ENCODE peak calls at places on chromosomes 6 and 20, in five cellular contexts. One of them, this sample, is unnamed.

GRCh38 chr20:37885042-37885441 is 17.9 kb upstream of the VSTM2L start:
- DNase-seq in SK-N-SH: no peak
- DNase-seq in K562: no peak
- DNase-seq in HepG2: no peak
- DNase-seq in H1: no peak
- DNase-seq in this sample: no peak

GRCh38 chr6:305371-306206 is 13.3 kb downstream of the DUSP22 start:
- DNase-seq in H1: no peak
- DNase-seq in HepG2: no peak
- DNase-seq in SK-N-SH: no peak
- DNase-seq in K562: no peak
- DNase-seq in this sample: peak; percentile 75

GRCh38 chr6:170269151-170269872 is 21.6 kb downstream of the DLL1 start:
- DNase-seq in K562: no peak
- DNase-seq in HepG2: no peak
- DNase-seq in H1: peak; percentile 55
- DNase-seq in SK-N-SH: no peak
- DNase-seq in this sample: no peak

GRCh38 chr6:4583026-4583425 is 193.2 kb upstream of the CDYL start:
- DNase-seq in H1: no peak
- DNase-seq in HepG2: no peak
- DNase-seq in K562: no peak
- DNase-seq in SK-N-SH: no peak
- DNase-seq in this sample: no peak

GRCh38 chr6:45681860-45682488 is 304.2 kb upstream of the SUPT3H start:
- DNase-seq in SK-N-SH: no peak
- DNase-seq in H1: no peak
- DNase-seq in K562: no peak
- DNase-seq in HepG2: no peak
- DNase-seq in this sample: peak; percentile 42

GRCh38 chr6:100153656-100154055 is 159.6 kb upstream of the MCHR2 start:
- DNase-seq in H1: no peak
- DNase-seq in K562: no peak
- DNase-seq in SK-N-SH: no peak
- DNase-seq in HepG2: no peak
- DNase-seq in this sample: no peak

GRCh38 chr6:148868314-148868713 is 121.5 kb downstream of the UST start:
- DNase-seq in K562: no peak
- DNase-seq in SK-N-SH: no peak
- DNase-seq in HepG2: no peak
- DNase-seq in H1: no peak
- DNase-seq in this sample: no peak

GRCh38 chr6:33091957-33092356 is 16.2 kb downstream of the HLA-DPB1 start:
- DNase-seq in SK-N-SH: peak; percentile 42
- DNase-seq in H1: peak; percentile 91
- DNase-seq in K562: peak; percentile 64
- DNase-seq in HepG2: peak; percentile 30
- DNase-seq in this sample: peak; percentile 32

GRCh38 chr6:13511913-13512717 is 24.7 kb upstream of the GFOD1 start:
- DNase-seq in K562: no peak
- DNase-seq in SK-N-SH: no peak
- DNase-seq in HepG2: no peak
- DNase-seq in H1: peak; percentile 44
- DNase-seq in this sample: no peak

GRCh38 chr6:37242429-37243052 is 15.0 kb upstream of the TBC1D22B start:
- DNase-seq in H1: no peak
- DNase-seq in SK-N-SH: no peak
- DNase-seq in HepG2: peak; percentile 82
- DNase-seq in K562: peak; percentile 59
- DNase-seq in this sample: no peak

GRCh38 chr6:2396856-2397640 is 151.6 kb upstream of the GMDS start:
- DNase-seq in HepG2: no peak
- DNase-seq in K562: no peak
- DNase-seq in SK-N-SH: no peak
- DNase-seq in H1: no peak
- DNase-seq in this sample: no peak

GRCh38 chr20:7406671-7407070 is 533.6 kb downstream of the HAO1 start:
- DNase-seq in HepG2: no peak
- DNase-seq in K562: no peak
- DNase-seq in H1: no peak
- DNase-seq in SK-N-SH: no peak
- DNase-seq in this sample: no peak

GRCh38 chr20:15702161-15702560 is 871.1 kb downstream of the KIF16B start:
- DNase-seq in K562: no peak
- DNase-seq in HepG2: no peak
- DNase-seq in SK-N-SH: no peak
- DNase-seq in H1: no peak
- DNase-seq in this sample: no peak

GRCh38 chr6:85436408-85436807 is 13.5 kb upstream of the NT5E start:
- DNase-seq in H1: no peak
- DNase-seq in HepG2: no peak
- DNase-seq in K562: no peak
- DNase-seq in SK-N-SH: no peak
- DNase-seq in this sample: no peak

GRCh38 chr20:46088409-46089075 is 1.2 kb downstream of the NCOA5 start:
- DNase-seq in K562: peak; percentile 21
- DNase-seq in H1: no peak
- DNase-seq in HepG2: peak; percentile 63
- DNase-seq in SK-N-SH: no peak
- DNase-seq in this sample: no peak

GRCh38 chr6:54095740-54096139 is 15.5 kb upstream of the MLIP start:
- DNase-seq in SK-N-SH: no peak
- DNase-seq in HepG2: no peak
- DNase-seq in K562: no peak
- DNase-seq in H1: no peak
- DNase-seq in this sample: no peak

GRCh38 chr6:88492824-88493223 is 326.7 kb upstream of the CNR1 start:
- DNase-seq in HepG2: peak; percentile 18
- DNase-seq in SK-N-SH: peak; percentile 19
- DNase-seq in K562: peak; percentile 36
- DNase-seq in H1: no peak
- DNase-seq in this sample: no peak

GRCh38 chr6:53044071-53044470 is 21.1 kb upstream of the FBXO9 start:
- DNase-seq in HepG2: no peak
- DNase-seq in SK-N-SH: no peak
- DNase-seq in H1: no peak
- DNase-seq in K562: no peak
- DNase-seq in this sample: no peak

GRCh38 chr6:53038148-53038547 is 27.1 kb upstream of the FBXO9 start:
- DNase-seq in H1: no peak
- DNase-seq in HepG2: no peak
- DNase-seq in SK-N-SH: no peak
- DNase-seq in K562: no peak
- DNase-seq in this sample: no peak

GRCh38 chr6:53042112-53042511 is 23.1 kb upstream of the FBXO9 start:
- DNase-seq in SK-N-SH: no peak
- DNase-seq in K562: no peak
- DNase-seq in HepG2: peak; percentile 35
- DNase-seq in H1: no peak
- DNase-seq in this sample: no peak

GRCh38 chr6:53043626-53044025 is 21.6 kb upstream of the FBXO9 start:
- DNase-seq in H1: no peak
- DNase-seq in SK-N-SH: no peak
- DNase-seq in K562: no peak
- DNase-seq in HepG2: no peak
- DNase-seq in this sample: no peak

GRCh38 chr6:53041356-53041755 is 23.8 kb upstream of the FBXO9 start:
- DNase-seq in SK-N-SH: no peak
- DNase-seq in H1: no peak
- DNase-seq in K562: no peak
- DNase-seq in HepG2: no peak
- DNase-seq in this sample: no peak
- TF ChIP-seq TAF1 in SK-N-SH: no peak
- TF ChIP-seq TAF1 in H1: no peak
- TF ChIP-seq TAF1 in K562: no peak
- TF ChIP-seq TAF1 in HepG2: no peak
- TF ChIP-seq TAF1 in this sample: no peak

GRCh38 chr6:34241351-34242215 is 4.9 kb downstream of the HMGA1 start:
- DNase-seq in SK-N-SH: no peak
- DNase-seq in HepG2: no peak
- DNase-seq in H1: no peak
- DNase-seq in K562: no peak
- DNase-seq in this sample: no peak
- TF ChIP-seq TAF1 in SK-N-SH: no peak
- TF ChIP-seq TAF1 in HepG2: no peak
- TF ChIP-seq TAF1 in H1: no peak
- TF ChIP-seq TAF1 in K562: no peak
- TF ChIP-seq TAF1 in this sample: no peak

GRCh38 chr6:55379895-55380294 is 52.6 kb downstream of the GFRAL start:
- DNase-seq in K562: no peak
- DNase-seq in H1: no peak
- DNase-seq in SK-N-SH: no peak
- DNase-seq in HepG2: no peak
- DNase-seq in this sample: no peak

GRCh38 chr6:55379486-55379885 is 52.2 kb downstream of the GFRAL start:
- DNase-seq in K562: no peak
- DNase-seq in H1: no peak
- DNase-seq in SK-N-SH: no peak
- DNase-seq in HepG2: no peak
- DNase-seq in this sample: no peak

GRCh38 chr6:55377150-55377549 is 49.9 kb downstream of the GFRAL start:
- DNase-seq in H1: no peak
- DNase-seq in HepG2: no peak
- DNase-seq in SK-N-SH: no peak
- DNase-seq in K562: no peak
- DNase-seq in this sample: no peak
- TF ChIP-seq TAF1 in H1: no peak
- TF ChIP-seq TAF1 in HepG2: no peak
- TF ChIP-seq TAF1 in SK-N-SH: no peak
- TF ChIP-seq TAF1 in K562: no peak
- TF ChIP-seq TAF1 in this sample: no peak

GRCh38 chr6:19896580-19897010 is 59.4 kb downstream of the ID4 start:
- DNase-seq in H1: no peak
- DNase-seq in SK-N-SH: no peak
- DNase-seq in HepG2: no peak
- DNase-seq in K562: no peak
- DNase-seq in this sample: no peak

GRCh38 chr6:19891446-19891845 is 54.3 kb downstream of the ID4 start:
- DNase-seq in H1: no peak
- DNase-seq in K562: no peak
- DNase-seq in HepG2: no peak
- DNase-seq in SK-N-SH: no peak
- DNase-seq in this sample: no peak

GRCh38 chr6:19898141-19898740 is 61.1 kb downstream of the ID4 start:
- DNase-seq in SK-N-SH: no peak
- DNase-seq in K562: no peak
- DNase-seq in HepG2: no peak
- DNase-seq in H1: no peak
- DNase-seq in this sample: no peak

GRCh38 chr6:19892250-19892649 is 55.1 kb downstream of the ID4 start:
- DNase-seq in HepG2: no peak
- DNase-seq in SK-N-SH: no peak
- DNase-seq in K562: no peak
- DNase-seq in H1: no peak
- DNase-seq in this sample: no peak

DNA sequence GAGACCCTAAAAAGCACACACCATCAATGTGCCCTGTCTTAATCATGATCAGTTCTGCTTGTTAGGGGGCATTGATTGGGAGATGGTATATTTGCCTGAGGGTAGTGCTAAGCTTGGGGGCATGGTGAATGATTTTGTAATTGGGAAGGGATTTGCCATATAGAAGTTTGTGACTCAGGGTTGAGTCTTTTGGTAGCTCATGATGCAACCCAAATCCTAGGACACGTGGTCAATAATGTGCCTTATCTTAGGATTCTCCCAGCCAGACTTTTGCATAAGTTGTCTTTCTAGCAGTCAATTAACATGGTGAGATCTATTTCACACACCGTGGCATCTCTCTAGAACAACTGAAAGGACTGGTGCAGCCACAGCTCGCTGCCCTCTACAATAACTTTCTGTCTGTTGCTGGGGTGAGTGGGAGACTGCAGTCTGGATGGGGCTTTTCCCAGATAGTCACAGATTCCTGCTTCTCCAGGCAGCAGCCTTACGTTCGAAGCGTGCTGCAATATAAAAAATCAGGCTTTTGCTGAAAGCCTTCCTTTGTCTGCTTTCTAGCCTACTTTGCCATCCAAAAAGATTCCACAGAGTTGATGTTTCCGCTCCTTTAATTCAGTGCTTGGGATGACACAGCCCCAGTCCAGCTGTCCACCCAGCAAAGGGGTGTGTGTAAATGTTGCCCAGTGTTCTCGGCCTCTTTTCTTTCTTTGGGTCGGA is 58.9 kb downstream of the ID4 start:
- DNase-seq in K562: no peak
- DNase-seq in HepG2: no peak
- DNase-seq in SK-N-SH: no peak
- DNase-seq in H1: no peak
- DNase-seq in this sample: no peak
- TF ChIP-seq TAF1 in K562: no peak
- TF ChIP-seq TAF1 in HepG2: no peak
- TF ChIP-seq TAF1 in SK-N-SH: no peak
- TF ChIP-seq TAF1 in H1: no peak
- TF ChIP-seq TAF1 in this sample: no peak

GRCh38 chr6:32088487-32089049 is 20.6 kb downstream of the TNXB start:
- DNase-seq in SK-N-SH: no peak
- DNase-seq in H1: no peak
- DNase-seq in K562: no peak
- DNase-seq in HepG2: no peak
- DNase-seq in this sample: no peak
- TF ChIP-seq TAF1 in SK-N-SH: no peak
- TF ChIP-seq TAF1 in H1: no peak
- TF ChIP-seq TAF1 in K562: no peak
- TF ChIP-seq TAF1 in HepG2: no peak
- TF ChIP-seq TAF1 in this sample: no peak

This sample was measured in GM12892.